ENCODE peak calls at places on chromosomes 6 and 20, in ten cellular contexts. T is neural crest cell, O is retinal pigment epithelial cell, P is A673, W is mammary epithelial cell, D is bronchial epithelial cell, L is PC-9, S is SK-N-SH, C is right lobe of liver, I is GM12865. A is an unnamed sample.

GRCh38 chr6:57215260-57215659 is 6.8 kb downstream of the RAB23 start:
- DNase-seq in T (no peak), O (no peak), P (no peak), W (no peak), D (no peak), L (no peak), S (no peak), C (no peak), I (no peak), A (no peak)

GRCh38 chr20:63124092-63124781 is 91.7 kb downstream of the YTHDF1 start:
- DNase-seq in T (no peak), O (no peak), P (no peak), W (no peak), D (no peak), L (no peak), S (no peak), C (peak; percentile 13), I (no peak), A (peak; percentile 2)

GRCh38 chr6:45163952-45164766 is 164.0 kb upstream of the RUNX2 start:
- DNase-seq in T (no peak), O (no peak), P (no peak), W (peak; percentile 89), D (peak; percentile 95), L (no peak), S (no peak), C (no peak), I (peak; percentile 75), A (peak; percentile 87)

GRCh38 chr6:116410945-116411623 is 40.3 kb downstream of the DSE start:
- DNase-seq in T (no peak), O (no peak), P (peak; percentile 66), W (peak; percentile 49), D (no peak), L (no peak), S (no peak), C (no peak), I (no peak), A (peak; percentile 40)

GRCh38 chr20:309306-309840 is 12.0 kb downstream of the ZCCHC3 start:
- DNase-seq in T (no peak), O (no peak), P (no peak), W (no peak), D (no peak), L (no peak), S (peak; percentile 34), C (no peak), I (no peak), A (no peak)

GRCh38 chr20:63273180-63273579 is 567 bp downstream of the ARFGAP1 start:
- DNase-seq in T (no peak), O (no peak), P (no peak), W (no peak), D (no peak), L (no peak), S (no peak), C (no peak), I (no peak), A (no peak)

GRCh38 chr6:159303784-159304183 is 134.6 kb downstream of the FNDC1 start:
- DNase-seq in T (no peak), O (no peak), P (no peak), W (no peak), D (no peak), L (no peak), S (no peak), C (no peak), I (no peak), A (no peak)

GRCh38 chr20:444117-444516 is 18.2 kb downstream of the TBC1D20 start:
- DNase-seq in T (no peak), O (no peak), P (no peak), W (no peak), D (no peak), L (no peak), S (no peak), C (no peak), I (no peak), A (no peak)

DNA sequence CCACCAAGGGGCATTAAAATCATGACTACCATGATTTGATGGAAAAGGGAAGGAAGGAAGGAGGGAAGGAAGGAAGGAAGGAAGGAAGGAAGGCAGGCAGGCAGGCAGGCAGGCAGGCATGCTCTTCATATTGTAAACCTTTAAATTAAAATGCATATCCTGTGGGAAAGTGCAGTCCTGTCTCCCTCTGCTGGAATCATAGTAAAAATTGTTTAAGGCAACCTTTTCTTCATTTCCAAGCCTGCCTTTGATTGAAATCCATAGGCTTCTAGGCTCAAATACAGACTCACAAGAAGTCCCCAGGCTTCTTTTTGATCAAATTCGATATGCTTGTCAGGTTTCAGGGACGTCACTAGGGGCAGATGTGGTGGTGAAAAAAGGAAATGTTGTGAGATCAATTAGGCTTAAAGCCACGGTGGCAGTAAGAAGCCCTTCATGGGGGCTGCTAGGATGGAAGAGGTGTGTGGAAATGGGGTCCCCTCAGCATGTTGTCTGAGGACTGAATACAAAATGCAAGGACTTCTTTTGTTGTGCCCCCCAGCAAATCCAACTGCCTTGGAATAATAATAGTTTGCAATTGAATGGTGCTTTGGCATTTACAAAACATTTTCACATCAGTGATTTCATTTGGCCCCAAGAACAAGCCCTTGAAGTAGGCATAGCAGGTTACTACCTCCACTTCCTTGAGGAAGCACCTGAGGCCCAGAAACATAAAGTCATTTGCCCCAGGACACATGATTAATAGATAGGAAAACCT is 25.6 kb upstream of the GABRR1 start:
- DNase-seq in T (peak; percentile 8), O (peak; percentile 29), P (peak; percentile 91), W (peak; percentile 27), D (peak; percentile 52), L (no peak), S (peak; percentile 61), C (no peak), I (peak; percentile 47), A (peak; percentile 63)
- TF ChIP-seq CTCF in T (peak; percentile 72), O (peak; percentile 61), P (peak; percentile 68), W (peak; percentile 60), D (peak; percentile 58), L (peak; percentile 58), S (peak; percentile 69), C (peak; percentile 49), I (peak; percentile 40), A (peak; percentile 66)

GRCh38 chr6:69732640-69733039 is 64.2 kb downstream of the LMBRD1 start:
- DNase-seq in T (no peak), O (no peak), P (peak; percentile 45), W (no peak), D (peak; percentile 12), L (no peak), S (no peak), C (no peak), I (peak; percentile 34), A (peak; percentile 4)

GRCh38 chr6:69732045-69732444 is 64.8 kb downstream of the LMBRD1 start:
- DNase-seq in T (no peak), O (no peak), P (no peak), W (no peak), D (peak; percentile 42), L (no peak), S (no peak), C (no peak), I (no peak), A (peak; percentile 24)

GRCh38 chr6:69735029-69735428 is 61.8 kb downstream of the LMBRD1 start:
- DNase-seq in T (no peak), O (no peak), P (no peak), W (no peak), D (peak; percentile 25), L (no peak), S (no peak), C (no peak), I (no peak), A (no peak)

DNA sequence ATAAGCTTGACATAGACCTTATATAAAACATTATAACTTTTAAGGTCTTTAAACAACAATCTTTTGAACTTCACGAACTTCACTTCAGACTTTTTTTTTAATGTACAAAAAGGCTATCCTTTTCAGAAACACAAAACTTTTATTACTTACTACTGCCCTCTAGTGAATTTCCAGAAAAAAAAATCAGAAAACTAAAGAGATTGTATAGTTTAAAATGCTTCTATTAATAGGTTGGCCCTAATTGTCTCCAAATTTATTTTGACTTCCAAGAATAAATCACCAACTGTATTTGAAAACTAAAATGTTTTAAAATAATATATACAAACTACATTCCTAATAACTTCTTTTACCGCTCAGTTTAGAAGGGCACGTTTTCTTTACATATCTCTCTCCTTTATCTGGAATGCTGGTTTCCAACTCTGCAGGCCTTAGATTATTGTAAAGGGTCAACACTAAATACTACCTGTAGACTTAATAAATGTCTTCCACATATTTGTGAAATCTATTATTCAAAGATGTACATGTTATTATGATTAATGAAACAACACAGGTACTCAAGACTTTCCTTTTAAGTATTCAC is 66.8 kb downstream of the LMBRD1 start:
- DNase-seq in T (no peak), O (no peak), P (peak; percentile 17), W (no peak), D (peak; percentile 17), L (no peak), S (no peak), C (no peak), I (no peak), A (no peak)
- TF ChIP-seq CTCF in T (peak; percentile 72), O (peak; percentile 12), P (peak; percentile 61), W (peak; percentile 34), D (peak; percentile 1), L (peak; percentile 61), S (peak; percentile 67), C (peak; percentile 39), I (no peak), A (no peak)

DNA sequence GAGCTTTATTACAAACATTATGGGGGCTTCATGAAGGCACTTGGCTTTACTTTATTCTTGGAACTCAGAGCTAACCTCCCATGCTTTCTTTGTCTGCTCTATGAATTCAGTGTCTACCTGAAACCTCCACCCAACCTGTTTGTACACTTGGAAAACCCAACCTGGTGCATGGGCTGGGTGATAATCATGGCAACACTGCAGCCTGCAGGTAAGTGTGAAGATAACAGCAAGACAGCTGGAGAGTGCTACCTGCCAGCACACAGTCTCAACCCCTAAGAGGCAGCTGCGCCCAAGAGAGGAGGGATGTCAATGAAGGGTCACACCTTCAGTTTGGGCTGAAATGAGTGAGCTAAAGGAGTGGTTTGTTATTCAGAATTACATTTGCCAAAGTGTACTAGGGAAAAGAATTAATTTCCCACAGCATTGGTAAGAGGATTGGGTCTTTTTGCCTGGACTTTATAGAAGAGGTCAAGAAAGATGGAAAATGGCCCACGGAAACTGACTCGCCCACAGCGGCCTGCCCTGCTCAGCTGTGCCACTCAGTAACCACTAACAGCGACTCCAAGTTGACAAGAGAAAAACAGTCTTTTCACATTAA is 24.4 kb downstream of the FOXQ1 start:
- DNase-seq in T (no peak), O (no peak), P (no peak), W (peak; percentile 83), D (peak; percentile 84), L (peak; percentile 81), S (no peak), C (peak; percentile 48), I (no peak), A (peak; percentile 93)
- TF ChIP-seq CTCF in T (no peak), O (peak; percentile 56), P (peak; percentile 25), W (peak; percentile 88), D (peak; percentile 81), L (peak; percentile 75), S (peak; percentile 25), C (peak; percentile 60), I (no peak), A (peak; percentile 89)

GRCh38 chr6:85644374-85644762 is 1.7 kb upstream of the SYNCRIP start:
- DNase-seq in T (no peak), O (no peak), P (no peak), W (no peak), D (no peak), L (no peak), S (no peak), C (no peak), I (no peak), A (no peak)

GRCh38 chr6:85641916-85642773 is 541 bp downstream of the SYNCRIP start:
- DNase-seq in T (peak; percentile 9), O (no peak), P (peak; percentile 57), W (peak; percentile 50), D (peak; percentile 28), L (peak; percentile 31), S (peak; percentile 53), C (peak; percentile 62), I (peak; percentile 62), A (peak; percentile 64)

GRCh38 chr6:85643530-85644373 is 1.1 kb upstream of the SYNCRIP start:
- DNase-seq in T (peak; percentile 82), O (peak; percentile 67), P (peak; percentile 95), W (peak; percentile 92), D (peak; percentile 92), L (peak; percentile 87), S (peak; percentile 93), C (peak; percentile 92), I (peak; percentile 97), A (peak; percentile 96)

GRCh38 chr6:85641522-85641915 is 1.2 kb downstream of the SYNCRIP start:
- DNase-seq in T (no peak), O (no peak), P (peak; percentile 12), W (peak; percentile 44), D (peak; percentile 47), L (peak; percentile 4), S (no peak), C (no peak), I (no peak), A (peak; percentile 48)

DNA sequence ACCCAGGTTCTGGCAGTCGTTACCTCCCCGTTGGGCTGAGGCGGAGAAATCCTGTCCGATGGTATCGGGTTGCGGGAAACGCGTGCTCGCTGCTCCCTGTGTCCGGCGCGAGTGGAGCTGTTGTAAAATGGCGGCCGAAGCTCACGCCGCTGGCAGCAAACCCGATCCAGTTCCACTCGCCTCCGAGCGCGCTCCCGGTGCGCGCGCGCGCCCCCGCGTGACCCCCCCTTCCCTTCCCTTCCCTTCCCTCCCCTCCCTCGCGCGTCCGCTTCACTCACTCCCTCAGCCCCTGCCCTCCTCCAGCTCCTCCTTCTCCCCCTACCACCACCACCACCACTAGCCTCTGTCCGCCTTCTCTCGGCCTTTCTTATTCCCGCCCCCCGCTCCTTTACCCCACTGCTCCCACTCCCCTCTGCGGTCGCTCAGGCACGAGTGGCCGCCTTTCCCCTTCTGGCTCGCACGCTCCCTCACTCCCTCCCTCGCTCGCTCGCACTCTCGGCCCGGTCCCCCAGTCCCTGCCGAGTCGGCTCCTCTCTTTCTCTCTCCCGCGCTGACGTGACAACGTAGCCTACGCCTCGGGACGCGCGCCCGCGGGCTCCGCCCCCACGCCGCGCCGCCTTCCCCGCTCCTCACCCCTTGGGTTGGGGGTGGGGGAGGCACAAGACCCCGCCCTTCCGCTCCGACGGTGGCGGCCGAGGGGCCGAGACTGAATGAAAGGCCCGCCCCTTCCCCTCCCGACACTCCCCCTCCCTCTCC is at the start of gene SYNCRIP:
- DNase-seq in T (peak; percentile 94), O (peak; percentile 92), P (peak; percentile 99), W (peak; percentile 99), D (peak; percentile 86), L (peak; percentile 98), S (peak; percentile 92), C (peak; percentile 100), I (peak; percentile 99), A (peak; percentile 99)
- TF ChIP-seq CTCF in T (no peak), O (no peak), P (no peak), W (no peak), D (no peak), L (no peak), S (no peak), C (no peak), I (no peak), A (no peak)